ENCODE peak calls at places on chromosomes 3 and 15, in six cellular contexts. F, X, Q, O, V and K are unnamed samples.

GRCh38 chr15:52103217-52104207 is 9.1 kb downstream of the BCL2L10 start:
- DNase-seq in F (peak; percentile 27), X (peak; percentile 84), Q (peak; percentile 98), O (peak; percentile 46), V (peak; percentile 94), K (peak; percentile 72)

GRCh38 chr3:117725314-117725713 is 1015.7 kb downstream of the TUSC7 start:
- DNase-seq in F (no peak), X (no peak), Q (no peak), O (no peak), V (no peak), K (no peak)

GRCh38 chr3:72143970-72144717 is 359.2 kb upstream of the PROK2 start:
- DNase-seq in F (no peak), X (no peak), Q (no peak), O (peak; percentile 19), V (no peak), K (no peak)

GRCh38 chr3:152071924-152072323 is 196.8 kb upstream of the MBNL1 start:
- DNase-seq in F (peak; percentile 1), X (no peak), Q (peak; percentile 50), O (peak; percentile 19), V (no peak), K (peak; percentile 28)

GRCh38 chr15:89019436-89019835 is 68.8 kb upstream of the ABHD2 start:
- DNase-seq in F (no peak), X (no peak), Q (no peak), O (no peak), V (no peak), K (no peak)

GRCh38 chr3:65371053-65371452 is 667.7 kb downstream of the MAGI1 start:
- DNase-seq in F (no peak), X (no peak), Q (no peak), O (no peak), V (no peak), K (no peak)

GRCh38 chr3:133851931-133852330 is 43.8 kb downstream of the RAB6B start:
- DNase-seq in F (no peak), X (no peak), Q (no peak), O (no peak), V (no peak), K (no peak)

GRCh38 chr3:101159478-101159877 is 160.9 kb downstream of the IMPG2 start:
- DNase-seq in F (no peak), X (no peak), Q (no peak), O (no peak), V (no peak), K (no peak)

GRCh38 chr15:82122754-82123400 is 77.1 kb upstream of the MEX3B start:
- DNase-seq in F (peak; percentile 58), X (peak; percentile 63), Q (peak; percentile 74), O (no peak), V (no peak), K (no peak)

GRCh38 chr3:59772416-59773408 is 722.9 kb upstream of the CFAP20DC start:
- DNase-seq in F (no peak), X (no peak), Q (no peak), O (no peak), V (no peak), K (peak; percentile 6)

GRCh38 chr3:177640319-177640997 is 443.2 kb upstream of the TBL1XR1 start:
- DNase-seq in F (no peak), X (no peak), Q (no peak), O (no peak), V (no peak), K (peak; percentile 31)

GRCh38 chr3:102354818-102355515 is 79.8 kb upstream of the ZPLD1 start:
- DNase-seq in F (peak; percentile 12), X (no peak), Q (peak; percentile 51), O (no peak), V (no peak), K (peak; percentile 41)

GRCh38 chr3:20225769-20226168 is 39.8 kb upstream of the SGO1 start:
- DNase-seq in F (peak; percentile 40), X (peak; percentile 12), Q (peak; percentile 81), O (peak; percentile 56), V (no peak), K (peak; percentile 46)

GRCh38 chr15:90895571-90896117 is 7.5 kb upstream of the MAN2A2 start:
- DNase-seq in F (no peak), X (no peak), Q (no peak), O (no peak), V (no peak), K (peak; percentile 42)

GRCh38 chr3:148551767-148552260 is 145.9 kb upstream of the AGTR1 start:
- DNase-seq in F (no peak), X (no peak), Q (no peak), O (no peak), V (no peak), K (no peak)

GRCh38 chr15:66482539-66482938 is 15.0 kb downstream of the SNAPC5 start:
- DNase-seq in F (no peak), X (no peak), Q (no peak), O (no peak), V (no peak), K (no peak)

GRCh38 chr3:17195856-17196604 is 311.3 kb downstream of the PLCL2 start:
- DNase-seq in F (no peak), X (no peak), Q (no peak), O (no peak), V (peak; percentile 83), K (peak; percentile 32)
- TF ChIP-seq CTCF in F (no peak), X (no peak), Q (no peak), O (peak; percentile 5), V (peak; percentile 49), K (no peak)

GRCh38 chr3:194723846-194724618 is 38.3 kb downstream of the FAM43A start:
- DNase-seq in F (no peak), X (no peak), Q (no peak), O (no peak), V (no peak), K (no peak)
- TF ChIP-seq MAX in F (no peak), X (no peak), Q (no peak), O (no peak), V (no peak), K (no peak)

DNA sequence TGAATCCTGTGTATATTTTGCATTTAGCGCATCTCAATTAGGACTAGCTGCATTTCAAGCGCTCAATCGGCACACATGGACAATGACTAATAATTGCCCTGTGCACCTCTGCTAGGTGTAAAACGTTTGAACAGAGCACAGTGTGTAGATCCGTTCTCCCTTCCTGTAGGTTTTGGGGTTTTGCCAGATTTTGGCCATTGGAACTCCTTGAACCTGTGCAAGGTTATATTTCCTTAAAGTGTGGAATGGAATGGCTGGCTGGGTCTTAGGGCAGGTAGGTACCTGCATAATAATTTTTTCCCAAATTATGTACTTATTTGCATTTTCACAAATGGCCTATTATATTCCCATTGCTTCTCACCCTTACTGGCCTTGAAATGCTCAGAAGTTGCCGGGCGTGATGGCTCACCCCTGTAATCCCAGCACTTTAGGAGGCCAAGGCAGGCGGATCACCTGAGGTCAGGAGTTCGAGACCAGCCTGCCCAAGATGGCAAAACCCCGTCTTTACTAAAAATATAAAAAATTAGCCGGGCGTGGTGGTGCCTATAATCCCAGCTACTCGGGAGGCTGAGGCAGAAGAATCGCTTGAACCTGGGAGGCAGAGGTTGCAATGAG is 774 bp downstream of the RNU5B-1 start:
- DNase-seq in F (no peak), X (peak; percentile 74), Q (no peak), O (no peak), V (no peak), K (no peak)
- TF ChIP-seq POLR2A in F (no peak), X (no peak), Q (no peak), O (no peak), V (no peak), K (no peak)

GRCh38 chr15:80309769-80310384 is 57.9 kb upstream of the CTXND1 start:
- DNase-seq in F (peak; percentile 4), X (peak; percentile 24), Q (peak; percentile 11), O (peak; percentile 24), V (no peak), K (peak; percentile 31)
- TF ChIP-seq CTCF in F (peak; percentile 59), X (peak; percentile 56), Q (peak; percentile 24), O (peak; percentile 78), V (peak; percentile 34), K (peak; percentile 42)

GRCh38 chr3:169515132-169515531 is 148.4 kb downstream of the MECOM start:
- DNase-seq in F (no peak), X (no peak), Q (no peak), O (no peak), V (no peak), K (no peak)
- TF ChIP-seq MAX in F (no peak), X (no peak), Q (no peak), O (no peak), V (no peak), K (no peak)

GRCh38 chr15:72727154-72727553 is 41.1 kb downstream of the BBS4 start:
- DNase-seq in F (no peak), X (no peak), Q (no peak), O (peak; percentile 57), V (no peak), K (no peak)

GRCh38 chr15:72725446-72725845 is 39.4 kb downstream of the BBS4 start:
- DNase-seq in F (no peak), X (no peak), Q (no peak), O (no peak), V (no peak), K (no peak)

GRCh38 chr15:72728821-72729220 is 42.8 kb downstream of the BBS4 start:
- DNase-seq in F (no peak), X (no peak), Q (no peak), O (no peak), V (no peak), K (no peak)

GRCh38 chr15:72722071-72722696 is 36.2 kb downstream of the BBS4 start:
- DNase-seq in F (peak; percentile 55), X (peak; percentile 57), Q (peak; percentile 66), O (peak; percentile 56), V (peak; percentile 34), K (peak; percentile 71)

GRCh38 chr15:72724028-72724427 is 38.0 kb downstream of the BBS4 start:
- DNase-seq in F (no peak), X (no peak), Q (no peak), O (no peak), V (no peak), K (no peak)
- TF ChIP-seq POLR2A in F (no peak), X (no peak), Q (no peak), O (no peak), V (no peak), K (no peak)

DNA sequence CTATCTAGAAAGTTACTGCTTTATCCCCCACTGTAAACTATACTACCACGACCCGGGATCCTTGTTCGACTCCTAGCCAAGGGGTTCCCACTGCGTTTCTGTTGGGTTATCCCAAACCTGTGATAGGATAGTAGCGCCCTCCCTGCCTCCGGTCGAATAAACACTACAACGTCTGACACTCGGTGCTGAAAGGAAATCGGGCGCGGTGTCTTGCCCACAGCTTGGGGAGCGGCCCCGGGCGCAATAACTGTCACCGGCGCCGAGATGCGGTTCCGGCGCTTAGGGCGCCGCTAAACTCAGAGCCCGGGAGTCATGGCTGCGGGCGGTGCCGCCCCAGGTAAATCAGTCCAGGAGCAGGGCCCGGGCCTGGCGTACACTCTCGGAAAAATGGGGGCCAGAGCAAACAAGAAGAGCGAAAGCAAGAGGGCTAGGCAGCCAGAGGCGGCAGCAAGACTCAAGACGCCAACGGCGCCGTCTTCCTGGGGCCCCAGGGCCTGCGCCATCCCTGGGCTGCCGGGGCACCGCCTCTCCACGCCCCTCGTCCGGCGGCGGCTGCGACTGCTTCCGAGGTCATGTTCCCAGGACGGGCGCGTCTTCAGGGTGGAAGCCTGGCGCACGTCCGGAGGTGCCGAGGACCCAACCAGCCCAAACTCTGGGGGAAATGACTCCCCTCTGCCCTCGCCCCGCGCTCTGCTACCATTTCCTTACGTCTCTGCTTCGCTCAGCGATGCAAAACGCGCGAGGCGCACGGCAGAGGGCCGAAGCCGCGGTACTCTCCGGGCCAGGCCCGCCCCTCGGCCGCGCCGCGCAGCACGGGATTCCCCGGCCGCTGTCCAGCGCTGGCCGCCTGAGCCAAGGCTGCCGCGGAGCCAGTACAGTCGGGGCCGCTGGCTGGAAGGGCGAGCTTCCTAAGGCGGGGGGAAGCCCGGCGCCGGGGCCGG is at the start of gene DUT:
- DNase-seq in F (peak; percentile 34), X (peak; percentile 25), Q (peak; percentile 86), O (peak; percentile 40), V (peak; percentile 39), K (peak; percentile 87)
- TF ChIP-seq CTCF in F (no peak), X (no peak), Q (no peak), O (peak; percentile 4), V (no peak), K (peak; percentile 20)